ENCODE peak calls at places on chromosomes 6 and 20, in five cellular contexts. R is MG63, Y is astrocyte of the cerebellum, E is SK-N-MC, A is psoas muscle. G is an unnamed sample.

GRCh38 chr6:4364172-4364571 is 228.8 kb upstream of the ECI2 start:
- DNase-seq in E (no peak), Y (no peak), R (no peak), A (no peak), G (no peak)

GRCh38 chr6:49713346-49713745 is at the start of gene CRISP2:
- DNase-seq in A (no peak), E (no peak), Y (no peak), R (peak; percentile 12), G (no peak)

GRCh38 chr6:168125429-168126001 is 46.5 kb upstream of the FRMD1 start:
- DNase-seq in E (no peak), R (no peak), A (no peak), Y (no peak), G (no peak)

GRCh38 chr6:90158945-90159344 is 137.7 kb downstream of the BACH2 start:
- DNase-seq in A (no peak), E (no peak), Y (no peak), R (no peak), G (no peak)

GRCh38 chr20:14556206-14556605 is 218.8 kb upstream of the FLRT3 start:
- DNase-seq in E (no peak), A (no peak), Y (no peak), R (no peak), G (no peak)

GRCh38 chr6:54877713-54878317 is 31.2 kb downstream of the FAM83B start:
- DNase-seq in E (no peak), Y (no peak), R (no peak), A (no peak), G (no peak)

GRCh38 chr20:29079769-29080690 is 2177.4 kb upstream of the DEFB115 start:
- DNase-seq in Y (no peak), E (no peak), A (no peak), R (peak; percentile 90), G (no peak)

GRCh38 chr6:11613858-11614257 is 76.3 kb downstream of the TMEM170B start:
- DNase-seq in E (no peak), R (peak; percentile 91), Y (peak; percentile 94), A (no peak), G (no peak)

GRCh38 chr6:159053781-159054398 is 9.1 kb upstream of the TAGAP start:
- DNase-seq in A (no peak), R (no peak), Y (no peak), E (no peak), G (no peak)

GRCh38 chr6:133198725-133199124 is 42.4 kb upstream of the EYA4 start:
- DNase-seq in Y (no peak), A (no peak), R (no peak), E (no peak), G (no peak)

GRCh38 chr20:52959125-52959524 is 13.0 kb upstream of the TSHZ2 start:
- DNase-seq in A (no peak), Y (no peak), E (no peak), R (no peak), G (no peak)

GRCh38 chr6:103236923-103237322 is 1622.8 kb downstream of the HACE1 start:
- DNase-seq in A (no peak), R (no peak), E (no peak), Y (no peak), G (no peak)

GRCh38 chr20:49477200-49477599 is 5.3 kb downstream of the KCNB1 start:
- DNase-seq in R (no peak), Y (no peak), A (no peak), E (no peak), G (no peak)

GRCh38 chr6:142698751-142699150 is 246.2 kb downstream of the HIVEP2 start:
- DNase-seq in Y (no peak), E (no peak), R (no peak), A (no peak), G (no peak)

GRCh38 chr20:57514273-57514751 is 10.6 kb downstream of the CTCFL start:
- DNase-seq in Y (peak; percentile 47), E (peak; percentile 30), R (peak; percentile 46), A (peak; percentile 45), G (peak; percentile 57)

GRCh38 chr20:53652090-53652858 is 58.6 kb upstream of the ZNF217 start:
- DNase-seq in R (no peak), A (no peak), Y (no peak), E (no peak), G (no peak)

GRCh38 chr20:21719592-21720214 is 14.2 kb downstream of the PAX1 start:
- DNase-seq in E (peak; percentile 76), A (no peak), R (peak; percentile 23), Y (peak; percentile 44), G (no peak)